ENCODE peak calls at places on chromosome 15, in ten cellular contexts. P is SHP77; V is Ammon's horn; S is activated T-helper 1 cell treated with anti-CD3 and anti-CD28 coated beads, Interleukin-2, amount 50 U/mL, for 16 hours; Z is tibial nerve; F is NCI-H2107; A is NCI-H69; W is memory B cell; O is iris pigment epithelial cell; L is occipital lobe. Y is an unnamed sample.

GRCh38 chr15:45333550-45333949 is 44.8 kb downstream of the GATM start:
- DNase-seq in P (no peak), V (peak; percentile 32), S (no peak), Z (peak; percentile 16), F (no peak), A (peak; percentile 61), W (no peak), O (peak; percentile 32), L (peak; percentile 7), Y (no peak)

GRCh38 chr15:89093509-89093908 is 5.3 kb downstream of the ABHD2 start:
- DNase-seq in P (no peak), V (no peak), S (no peak), Z (no peak), F (no peak), A (no peak), W (no peak), O (no peak), L (no peak), Y (no peak)

GRCh38 chr15:101613130-101614000 is 38.8 kb downstream of the TM2D3 start:
- DNase-seq in P (peak; percentile 36), V (peak; percentile 72), S (no peak), Z (peak; percentile 22), F (no peak), A (peak; percentile 88), W (no peak), O (peak; percentile 40), L (no peak), Y (no peak)

GRCh38 chr15:87420017-87420416 is 836.5 kb downstream of the NTRK3 start:
- DNase-seq in P (no peak), V (no peak), S (no peak), Z (no peak), F (no peak), A (no peak), W (no peak), O (no peak), L (no peak), Y (no peak)

GRCh38 chr15:22811640-22812039 is 25.2 kb downstream of the NIPA1 start:
- DNase-seq in P (peak; percentile 37), V (peak; percentile 91), S (no peak), Z (peak; percentile 6), F (no peak), A (peak; percentile 40), W (no peak), O (peak; percentile 27), L (peak; percentile 37), Y (no peak)

GRCh38 chr15:88852476-88852875 is 42.9 kb downstream of the HAPLN3 start:
- DNase-seq in P (no peak), V (no peak), S (no peak), Z (no peak), F (no peak), A (no peak), W (no peak), O (no peak), L (no peak), Y (no peak)

GRCh38 chr15:37682304-37682703 is 252.1 kb upstream of the TMCO5A start:
- DNase-seq in P (no peak), V (no peak), S (no peak), Z (no peak), F (no peak), A (peak; percentile 90), W (no peak), O (peak; percentile 19), L (no peak), Y (no peak)

GRCh38 chr15:57183614-57184344 is 192.5 kb upstream of the CGNL1 start:
- DNase-seq in P (no peak), V (no peak), S (no peak), Z (no peak), F (no peak), A (no peak), W (no peak), O (peak; percentile 54), L (no peak), Y (no peak)

GRCh38 chr15:89749951-89750559 is 994 bp downstream of the MESP1 start:
- DNase-seq in P (peak; percentile 16), V (no peak), S (no peak), Z (no peak), F (no peak), A (peak; percentile 46), W (peak; percentile 39), O (no peak), L (no peak), Y (no peak)

GRCh38 chr15:57218826-57219576 is 157.3 kb upstream of the CGNL1 start:
- DNase-seq in P (peak; percentile 94), V (peak; percentile 68), S (no peak), Z (no peak), F (peak; percentile 51), A (peak; percentile 98), W (no peak), O (peak; percentile 98), L (no peak), Y (no peak)

GRCh38 chr15:47288794-47289193 is 428.5 kb upstream of the SEMA6D start:
- DNase-seq in P (no peak), V (no peak), S (no peak), Z (no peak), F (no peak), A (no peak), W (no peak), O (no peak), L (no peak), Y (no peak)

GRCh38 chr15:94080416-94080815 is 150.9 kb upstream of the MCTP2 start:
- DNase-seq in P (no peak), V (no peak), S (no peak), Z (peak; percentile 74), F (no peak), A (peak; percentile 85), W (no peak), O (peak; percentile 50), L (no peak), Y (peak; percentile 89)

GRCh38 chr15:69393831-69394491 is 20.2 kb upstream of the KIF23 start:
- DNase-seq in P (no peak), V (no peak), S (no peak), Z (no peak), F (no peak), A (no peak), W (no peak), O (no peak), L (no peak), Y (no peak)

GRCh38 chr15:85688703-85689102 is 106.0 kb downstream of the KLHL25 start:
- DNase-seq in P (no peak), V (no peak), S (no peak), Z (no peak), F (no peak), A (no peak), W (no peak), O (no peak), L (no peak), Y (no peak)

GRCh38 chr15:90654233-90655124 is 62.7 kb upstream of the BLM start:
- DNase-seq in P (no peak), V (no peak), S (no peak), Z (no peak), F (no peak), A (no peak), W (no peak), O (no peak), L (no peak), Y (no peak)

GRCh38 chr15:71802770-71803169 is 7.6 kb upstream of the NR2E3 start:
- DNase-seq in P (no peak), V (no peak), S (no peak), Z (no peak), F (no peak), A (peak; percentile 70), W (no peak), O (no peak), L (no peak), Y (no peak)